ENCODE peak calls at places on chromosomes 3 and 15, in seven cellular contexts. One of them, this sample, is unnamed.

GRCh38 chr15:89783111-89783860 is 7.2 kb downstream of the MESP2 start:
- DNase-seq in HL-60: no peak
- DNase-seq in CD8-positive, alpha-beta T cell: no peak
- DNase-seq in bronchial epithelial cell: no peak
- DNase-seq in H7: peak
- DNase-seq in adrenal gland: no peak
- DNase-seq in suprapubic skin: no peak
- DNase-seq in this sample: no peak

GRCh38 chr15:80567721-80568157 is 127.4 kb upstream of the ABHD17C start:
- DNase-seq in HL-60: peak
- DNase-seq in CD8-positive, alpha-beta T cell: no peak
- DNase-seq in bronchial epithelial cell: peak
- DNase-seq in H7: peak
- DNase-seq in adrenal gland: peak
- DNase-seq in suprapubic skin: no peak
- DNase-seq in this sample: no peak

GRCh38 chr3:58630081-58630709 is 36.4 kb downstream of the FAM3D start:
- DNase-seq in HL-60: peak
- DNase-seq in CD8-positive, alpha-beta T cell: peak
- DNase-seq in bronchial epithelial cell: peak
- DNase-seq in H7: peak
- DNase-seq in adrenal gland: peak
- DNase-seq in suprapubic skin: peak
- DNase-seq in this sample: no peak

GRCh38 chr15:25684521-25685215 is 178.5 kb downstream of the ATP10A start:
- DNase-seq in HL-60: no peak
- DNase-seq in CD8-positive, alpha-beta T cell: no peak
- DNase-seq in bronchial epithelial cell: peak
- DNase-seq in H7: no peak
- DNase-seq in adrenal gland: peak
- DNase-seq in suprapubic skin: no peak
- DNase-seq in this sample: no peak

GRCh38 chr3:130582457-130583155 is 65.6 kb downstream of the COL6A6 start:
- DNase-seq in HL-60: no peak
- DNase-seq in CD8-positive, alpha-beta T cell: no peak
- DNase-seq in bronchial epithelial cell: no peak
- DNase-seq in H7: no peak
- DNase-seq in adrenal gland: no peak
- DNase-seq in suprapubic skin: no peak
- DNase-seq in this sample: no peak

GRCh38 chr3:9649791-9650521 is 651 bp downstream of the MTMR14 start:
- DNase-seq in HL-60: peak
- DNase-seq in CD8-positive, alpha-beta T cell: no peak
- DNase-seq in bronchial epithelial cell: no peak
- DNase-seq in H7: peak
- DNase-seq in adrenal gland: no peak
- DNase-seq in suprapubic skin: no peak
- DNase-seq in this sample: no peak

GRCh38 chr15:67085818-67086649 is 20.6 kb downstream of the SMAD3 start:
- DNase-seq in HL-60: peak
- DNase-seq in CD8-positive, alpha-beta T cell: no peak
- DNase-seq in bronchial epithelial cell: peak
- DNase-seq in H7: no peak
- DNase-seq in adrenal gland: no peak
- DNase-seq in suprapubic skin: no peak
- DNase-seq in this sample: no peak

GRCh38 chr3:12952322-12953200 is 111.2 kb upstream of the RPL32 start:
- DNase-seq in HL-60: no peak
- DNase-seq in CD8-positive, alpha-beta T cell: no peak
- DNase-seq in bronchial epithelial cell: no peak
- DNase-seq in H7: peak
- DNase-seq in adrenal gland: no peak
- DNase-seq in suprapubic skin: no peak
- DNase-seq in this sample: no peak

GRCh38 chr15:69067296-69067695 is 52.8 kb downstream of the NOX5 start:
- DNase-seq in HL-60: no peak
- DNase-seq in CD8-positive, alpha-beta T cell: no peak
- DNase-seq in bronchial epithelial cell: no peak
- DNase-seq in H7: no peak
- DNase-seq in adrenal gland: no peak
- DNase-seq in suprapubic skin: no peak
- DNase-seq in this sample: no peak

GRCh38 chr3:42979044-42979962 is at the start of gene GASK1A:
- DNase-seq in HL-60: peak
- DNase-seq in CD8-positive, alpha-beta T cell: peak
- DNase-seq in bronchial epithelial cell: no peak
- DNase-seq in H7: peak
- DNase-seq in adrenal gland: peak
- DNase-seq in suprapubic skin: no peak
- DNase-seq in this sample: no peak

GRCh38 chr3:107382626-107383025 is 5.4 kb downstream of the CCDC54 start:
- DNase-seq in HL-60: no peak
- DNase-seq in CD8-positive, alpha-beta T cell: no peak
- DNase-seq in bronchial epithelial cell: no peak
- DNase-seq in H7: no peak
- DNase-seq in adrenal gland: no peak
- DNase-seq in suprapubic skin: no peak
- DNase-seq in this sample: no peak

GRCh38 chr3:76310661-76311060 is 525.3 kb upstream of the ZNF717 start:
- DNase-seq in HL-60: no peak
- DNase-seq in CD8-positive, alpha-beta T cell: no peak
- DNase-seq in bronchial epithelial cell: no peak
- DNase-seq in H7: no peak
- DNase-seq in adrenal gland: no peak
- DNase-seq in suprapubic skin: no peak
- DNase-seq in this sample: no peak

GRCh38 chr3:40574661-40575060 is 49.9 kb downstream of the ZNF621 start:
- DNase-seq in HL-60: no peak
- DNase-seq in CD8-positive, alpha-beta T cell: no peak
- DNase-seq in bronchial epithelial cell: no peak
- DNase-seq in H7: no peak
- DNase-seq in adrenal gland: no peak
- DNase-seq in suprapubic skin: no peak
- DNase-seq in this sample: no peak

GRCh38 chr3:107690522-107691138 is 167.9 kb downstream of the BBX start:
- DNase-seq in HL-60: no peak
- DNase-seq in CD8-positive, alpha-beta T cell: peak
- DNase-seq in bronchial epithelial cell: peak
- DNase-seq in H7: no peak
- DNase-seq in adrenal gland: no peak
- DNase-seq in suprapubic skin: no peak
- DNase-seq in this sample: no peak

GRCh38 chr3:187136347-187136746 is 2.9 kb downstream of the RPL39L start:
- DNase-seq in HL-60: no peak
- DNase-seq in CD8-positive, alpha-beta T cell: no peak
- DNase-seq in bronchial epithelial cell: no peak
- DNase-seq in H7: no peak
- DNase-seq in adrenal gland: no peak
- DNase-seq in suprapubic skin: no peak
- DNase-seq in this sample: no peak

GRCh38 chr3:77464106-77464688 is 424.3 kb downstream of the ROBO2 start:
- DNase-seq in HL-60: no peak
- DNase-seq in CD8-positive, alpha-beta T cell: no peak
- DNase-seq in bronchial epithelial cell: no peak
- DNase-seq in H7: no peak
- DNase-seq in adrenal gland: no peak
- DNase-seq in suprapubic skin: no peak
- DNase-seq in this sample: no peak

GRCh38 chr15:70505411-70505919 is 257.9 kb downstream of the UACA start:
- DNase-seq in HL-60: peak
- DNase-seq in CD8-positive, alpha-beta T cell: no peak
- DNase-seq in bronchial epithelial cell: peak
- DNase-seq in H7: no peak
- DNase-seq in adrenal gland: no peak
- DNase-seq in suprapubic skin: no peak
- DNase-seq in this sample: no peak

GRCh38 chr15:95912280-95912625 is 418.2 kb upstream of the NR2F2 start:
- DNase-seq in HL-60: no peak
- DNase-seq in CD8-positive, alpha-beta T cell: no peak
- DNase-seq in bronchial epithelial cell: peak
- DNase-seq in H7: no peak
- DNase-seq in adrenal gland: no peak
- DNase-seq in suprapubic skin: no peak
- DNase-seq in this sample: no peak
- H3K4me3 ChIP-seq in HL-60: no peak
- H3K4me3 ChIP-seq in CD8-positive, alpha-beta T cell: no peak
- H3K4me3 ChIP-seq in bronchial epithelial cell: no peak
- H3K4me3 ChIP-seq in H7: no peak
- H3K4me3 ChIP-seq in adrenal gland: no peak
- H3K4me3 ChIP-seq in suprapubic skin: no peak
- H3K4me3 ChIP-seq in this sample: no peak

DNA sequence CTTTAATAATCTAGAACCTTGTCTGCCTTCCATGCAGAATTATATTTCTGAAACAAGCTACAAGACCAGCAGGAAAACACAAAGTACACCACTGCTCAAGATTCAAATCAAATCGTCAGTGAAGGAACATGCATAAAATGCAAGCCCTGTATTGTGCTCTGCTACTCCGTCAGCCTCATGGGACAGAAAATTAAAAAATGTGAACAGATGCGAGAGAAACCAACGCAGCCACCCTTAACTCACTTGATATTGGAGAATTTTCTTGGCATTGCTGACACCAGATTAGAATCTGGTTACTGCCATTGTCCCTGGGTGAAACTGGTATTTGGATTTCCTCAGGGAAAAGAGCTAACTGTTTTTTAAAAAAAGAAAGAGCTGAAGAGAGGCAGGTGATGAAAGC is 23.6 kb downstream of the ANXA2 start:
- DNase-seq in HL-60: no peak
- DNase-seq in CD8-positive, alpha-beta T cell: no peak
- DNase-seq in bronchial epithelial cell: no peak
- DNase-seq in H7: no peak
- DNase-seq in adrenal gland: no peak
- DNase-seq in suprapubic skin: no peak
- DNase-seq in this sample: no peak
- H3K4me3 ChIP-seq in HL-60: no peak
- H3K4me3 ChIP-seq in CD8-positive, alpha-beta T cell: no peak
- H3K4me3 ChIP-seq in bronchial epithelial cell: no peak
- H3K4me3 ChIP-seq in H7: no peak
- H3K4me3 ChIP-seq in adrenal gland: no peak
- H3K4me3 ChIP-seq in suprapubic skin: no peak
- H3K4me3 ChIP-seq in this sample: no peak

GRCh38 chr3:185948292-185948691 is 10.5 kb upstream of the TRA2B start:
- DNase-seq in HL-60: no peak
- DNase-seq in CD8-positive, alpha-beta T cell: no peak
- DNase-seq in bronchial epithelial cell: no peak
- DNase-seq in H7: peak
- DNase-seq in adrenal gland: no peak
- DNase-seq in suprapubic skin: no peak
- DNase-seq in this sample: no peak
- H3K4me3 ChIP-seq in HL-60: no peak
- H3K4me3 ChIP-seq in CD8-positive, alpha-beta T cell: no peak
- H3K4me3 ChIP-seq in bronchial epithelial cell: no peak
- H3K4me3 ChIP-seq in H7: no peak
- H3K4me3 ChIP-seq in adrenal gland: no peak
- H3K4me3 ChIP-seq in suprapubic skin: no peak
- H3K4me3 ChIP-seq in this sample: no peak

GRCh38 chr3:14552717-14553116 is 12.6 kb upstream of the GRIP2 start:
- DNase-seq in HL-60: no peak
- DNase-seq in CD8-positive, alpha-beta T cell: no peak
- DNase-seq in bronchial epithelial cell: no peak
- DNase-seq in H7: no peak
- DNase-seq in adrenal gland: no peak
- DNase-seq in suprapubic skin: no peak
- DNase-seq in this sample: no peak

GRCh38 chr3:14550651-14551611 is 10.8 kb upstream of the GRIP2 start:
- DNase-seq in HL-60: no peak
- DNase-seq in CD8-positive, alpha-beta T cell: no peak
- DNase-seq in bronchial epithelial cell: peak
- DNase-seq in H7: no peak
- DNase-seq in adrenal gland: no peak
- DNase-seq in suprapubic skin: no peak
- DNase-seq in this sample: no peak

GRCh38 chr3:14554715-14555114 is 14.6 kb upstream of the GRIP2 start:
- DNase-seq in HL-60: no peak
- DNase-seq in CD8-positive, alpha-beta T cell: no peak
- DNase-seq in bronchial epithelial cell: no peak
- DNase-seq in H7: no peak
- DNase-seq in adrenal gland: no peak
- DNase-seq in suprapubic skin: no peak
- DNase-seq in this sample: no peak

GRCh38 chr3:14550181-14550580 is 10.0 kb upstream of the GRIP2 start:
- DNase-seq in HL-60: no peak
- DNase-seq in CD8-positive, alpha-beta T cell: no peak
- DNase-seq in bronchial epithelial cell: no peak
- DNase-seq in H7: no peak
- DNase-seq in adrenal gland: no peak
- DNase-seq in suprapubic skin: no peak
- DNase-seq in this sample: no peak

GRCh38 chr3:14552041-14552648 is 12.0 kb upstream of the GRIP2 start:
- DNase-seq in HL-60: no peak
- DNase-seq in CD8-positive, alpha-beta T cell: no peak
- DNase-seq in bronchial epithelial cell: no peak
- DNase-seq in H7: no peak
- DNase-seq in adrenal gland: no peak
- DNase-seq in suprapubic skin: no peak
- DNase-seq in this sample: no peak
- H3K4me3 ChIP-seq in HL-60: no peak
- H3K4me3 ChIP-seq in CD8-positive, alpha-beta T cell: no peak
- H3K4me3 ChIP-seq in bronchial epithelial cell: no peak
- H3K4me3 ChIP-seq in H7: no peak
- H3K4me3 ChIP-seq in adrenal gland: no peak
- H3K4me3 ChIP-seq in suprapubic skin: no peak
- H3K4me3 ChIP-seq in this sample: no peak

DNA sequence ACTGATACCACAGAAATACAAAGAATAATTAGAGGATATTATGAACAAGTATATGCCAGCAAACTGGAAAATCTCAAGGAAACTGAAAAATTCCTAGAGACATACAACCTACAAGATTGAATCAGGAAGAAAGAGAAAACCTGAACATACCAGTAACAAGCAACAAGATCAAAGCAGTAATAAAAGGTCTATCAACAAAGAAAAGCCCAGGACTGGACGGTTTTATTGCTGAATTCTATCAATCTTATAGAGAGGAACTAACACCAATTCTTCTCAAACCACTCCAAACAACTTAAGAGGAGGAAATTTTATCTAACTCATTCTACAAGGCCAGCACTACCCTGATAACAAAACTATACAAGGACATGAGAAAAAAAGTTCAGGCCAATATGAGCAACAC is 71.0 kb upstream of the IMPG2 start:
- DNase-seq in HL-60: no peak
- DNase-seq in CD8-positive, alpha-beta T cell: no peak
- DNase-seq in bronchial epithelial cell: no peak
- DNase-seq in H7: no peak
- DNase-seq in adrenal gland: no peak
- DNase-seq in suprapubic skin: no peak
- DNase-seq in this sample: no peak
- H3K4me3 ChIP-seq in HL-60: no peak
- H3K4me3 ChIP-seq in CD8-positive, alpha-beta T cell: no peak
- H3K4me3 ChIP-seq in bronchial epithelial cell: no peak
- H3K4me3 ChIP-seq in H7: no peak
- H3K4me3 ChIP-seq in adrenal gland: no peak
- H3K4me3 ChIP-seq in suprapubic skin: no peak
- H3K4me3 ChIP-seq in this sample: no peak